ENCODE peak calls at places on chromosome 12, in five cellular contexts. B, Q, K, U and D are unnamed samples.

GRCh38 chr12:112599871-112600270 is 181.1 kb downstream of the PTPN11 start:
- DNase-seq in U (no peak), K (no peak), Q (no peak), B (no peak), D (no peak)

GRCh38 chr12:21026302-21026701 is 104.7 kb upstream of the SLCO1B1 start:
- DNase-seq in B (no peak), K (no peak), U (peak), Q (no peak), D (no peak)

GRCh38 chr12:54700301-54700700 is 52.1 kb upstream of the DCD start:
- DNase-seq in K (no peak), Q (no peak), U (no peak), B (no peak), D (no peak)

GRCh38 chr12:110234197-110235154 is 46.6 kb upstream of the ATP2A2 start:
- DNase-seq in U (no peak), Q (no peak), K (no peak), B (no peak), D (no peak)

GRCh38 chr12:89163918-89164317 is 188.4 kb downstream of the DUSP6 start:
- DNase-seq in K (no peak), B (no peak), Q (no peak), U (no peak), D (no peak)

GRCh38 chr12:912466-913235 is 36.8 kb downstream of the RAD52 start:
- DNase-seq in U (no peak), K (no peak), B (no peak), Q (no peak), D (no peak)

GRCh38 chr12:132438139-132438700 is 51.7 kb upstream of the FBRSL1 start:
- DNase-seq in K (peak), B (no peak), Q (no peak), U (no peak), D (no peak)

GRCh38 chr12:111102062-111102735 is 181.8 kb upstream of the MYL2 start:
- DNase-seq in B (no peak), U (peak), Q (no peak), K (no peak), D (peak)

GRCh38 chr12:115451785-115452736 is 768.1 kb upstream of the TBX3 start:
- DNase-seq in K (no peak), B (peak), Q (peak), U (peak), D (no peak)

GRCh38 chr12:44000309-44000952 is 164.6 kb downstream of the TMEM117 start:
- DNase-seq in B (peak), U (no peak), K (no peak), Q (no peak), D (peak)

GRCh38 chr12:80045594-80045993 is 53.7 kb upstream of the OTOGL start:
- DNase-seq in U (no peak), Q (no peak), K (no peak), B (no peak), D (no peak)

GRCh38 chr12:79016181-79016580 is 151.6 kb downstream of the SYT1 start:
- DNase-seq in K (no peak), B (no peak), Q (no peak), U (peak), D (peak)

GRCh38 chr12:60920841-60921495 is 1325.1 kb downstream of the SLC16A7 start:
- DNase-seq in U (no peak), B (no peak), Q (no peak), K (no peak), D (no peak)

GRCh38 chr12:40049268-40049667 is 56.6 kb downstream of the SLC2A13 start:
- DNase-seq in U (no peak), B (no peak), Q (no peak), K (no peak), D (no peak)

GRCh38 chr12:3962661-3963483 is 89.7 kb upstream of the PARP11 start:
- DNase-seq in U (no peak), K (peak), Q (no peak), B (no peak), D (no peak)

GRCh38 chr12:132477009-132477702 is 12.8 kb upstream of the FBRSL1 start:
- DNase-seq in B (no peak), U (no peak), Q (no peak), K (no peak), D (no peak)

GRCh38 chr12:123143753-123144461 is 7.0 kb downstream of the PITPNM2 start:
- DNase-seq in U (no peak), Q (no peak), B (no peak), K (no peak), D (no peak)

GRCh38 chr12:28966049-28966778 is 182.9 kb upstream of the FAR2 start:
- DNase-seq in Q (no peak), U (no peak), K (no peak), B (no peak), D (peak)

GRCh38 chr12:77625441-77625840 is 205.3 kb upstream of the NAV3 start:
- DNase-seq in K (no peak), B (no peak), U (no peak), Q (no peak), D (no peak)

GRCh38 chr12:68455676-68456345 is 123.6 kb upstream of the MDM1 start:
- DNase-seq in B (no peak), Q (no peak), U (no peak), K (peak), D (no peak)

GRCh38 chr12:20269352-20270067 is 98.8 kb upstream of the PDE3A start:
- DNase-seq in U (no peak), Q (no peak), K (no peak), B (no peak), D (no peak)

GRCh38 chr12:66708704-66709443 is 30.0 kb upstream of the GRIP1 start:
- DNase-seq in B (no peak), Q (no peak), U (peak), K (no peak), D (no peak)